ENCODE peak calls at places on chromosomes 4 and X, in ten cellular contexts. D is activated CD8-positive, alpha-beta T cell treated with anti-CD3 and anti-CD28 coated beads for 36 hours; S is stimulated activated naive CD8-positive, alpha-beta T cell treated with anti-CD3 and anti-CD28 coated beads, Interleukin-15, amount 100 ng/mL, for 72 hours; P is lung; F is CD8-positive, alpha-beta T cell; N is activated naive CD8-positive, alpha-beta T cell treated with anti-CD3 and anti-CD28 coated beads, Interleukin-2, amount 10 ng/mL, durations not matched to agents 7 days and 5 days; O is T-helper 17 cell; L is heart left ventricle; W is mucosa of descending colon; U is left ventricle myocardium superior. X is an unnamed sample.
A peak's percentile ranks its signal among the peaks of the same experiment; 100 is the strongest.

GRCh38 chr4:159071178-159071968 is 31.5 kb upstream of the RAPGEF2 start:
- ATAC-seq in U (no peak), O (no peak), S (no peak), P (no peak), D (no peak), W (peak; percentile 95), N (no peak), F (no peak), L (no peak), X (peak; percentile 45)

GRCh38 chr4:153488719-153489384 is 22.7 kb downstream of the TMEM131L start:
- ATAC-seq in D (peak; percentile 14), F (peak; percentile 19), O (peak; percentile 34), W (peak; percentile 38), U (peak; percentile 66), P (no peak), L (peak; percentile 34), N (peak; percentile 28), S (peak; percentile 16), X (no peak)

GRCh38 chrX:24357101-24357500 is 3.3 kb upstream of the SUPT20HL1 start:
- ATAC-seq in L (no peak), O (no peak), P (no peak), F (no peak), U (no peak), W (no peak), N (peak; percentile 30), S (no peak), D (no peak), X (no peak)

GRCh38 chrX:111352424-111352823 is 59.6 kb downstream of the DCX start:
- ATAC-seq in S (no peak), O (no peak), U (peak; percentile 76), P (peak; percentile 19), F (no peak), N (no peak), D (no peak), W (peak; percentile 75), L (peak; percentile 56), X (peak; percentile 40)

GRCh38 chr4:52846502-52846901 is 15.6 kb upstream of the RASL11B start:
- ATAC-seq in F (no peak), N (no peak), U (peak; percentile 86), P (no peak), S (no peak), L (peak; percentile 81), W (no peak), D (no peak), O (no peak), X (no peak)

GRCh38 chrX:151384807-151385206 is 12.2 kb upstream of the VMA21 start:
- ATAC-seq in F (no peak), S (no peak), U (no peak), O (no peak), D (no peak), N (no peak), L (no peak), W (no peak), P (no peak), X (no peak)

GRCh38 chr4:145438298-145438697 is 43.4 kb upstream of the SMAD1 start:
- ATAC-seq in F (no peak), P (no peak), L (no peak), W (no peak), N (no peak), S (no peak), D (no peak), O (no peak), U (peak; percentile 46), X (no peak)

GRCh38 chr4:14446311-14446710 is 556.0 kb upstream of the CPEB2 start:
- ATAC-seq in W (no peak), U (no peak), L (no peak), O (no peak), N (no peak), D (no peak), S (no peak), P (no peak), F (no peak), X (no peak)

GRCh38 chrX:38811515-38812239 is 10.4 kb downstream of the MID1IP1 start:
- ATAC-seq in F (peak; percentile 74), D (peak; percentile 72), S (peak; percentile 89), L (no peak), O (peak; percentile 77), U (no peak), P (no peak), N (peak; percentile 40), W (no peak), X (no peak)

GRCh38 chrX:148416931-148417330 is 83.5 kb upstream of the AFF2 start:
- ATAC-seq in N (no peak), L (no peak), S (no peak), W (no peak), U (no peak), O (no peak), D (no peak), F (no peak), P (no peak), X (no peak)

X was measured in SK-N-SH treated with all-trans-retinoic acid at 6 μM for 48 hours.